ENCODE peak calls at places on chromosomes 1 and 21, in eight cellular contexts. One of them, this sample, is unnamed.

GRCh38 chr1:8456991-8457390 is 139.1 kb downstream of the SLC45A1 start:
- DNase-seq in M059J: no peak
- DNase-seq in stimulated activated CD4-positive, alpha-beta T cell treated with anti-CD3 and anti-CD28 coated beads, Interleukin-2, amount 100 ng/mL, for 48 hours: no peak
- DNase-seq in AG04449: no peak
- DNase-seq in non-pigmented ciliary epithelial cell: no peak
- DNase-seq in CD4-positive, alpha-beta T cell: no peak
- DNase-seq in anterior cingulate cortex: no peak
- DNase-seq in GM03348: no peak
- DNase-seq in this sample: no peak

GRCh38 chr21:46119565-46120271 is 21.8 kb downstream of the COL6A2 start:
- DNase-seq in CD4-positive, alpha-beta T cell: no peak
- DNase-seq in GM03348: no peak
- DNase-seq in non-pigmented ciliary epithelial cell: no peak
- DNase-seq in stimulated activated CD4-positive, alpha-beta T cell treated with anti-CD3 and anti-CD28 coated beads, Interleukin-2, amount 100 ng/mL, for 48 hours: no peak
- DNase-seq in M059J: no peak
- DNase-seq in anterior cingulate cortex: no peak
- DNase-seq in AG04449: no peak
- DNase-seq in this sample: no peak

GRCh38 chr1:114103992-114104391 is 49.7 kb downstream of the SYT6 start:
- DNase-seq in AG04449: no peak
- DNase-seq in non-pigmented ciliary epithelial cell: no peak
- DNase-seq in M059J: no peak
- DNase-seq in anterior cingulate cortex: no peak
- DNase-seq in stimulated activated CD4-positive, alpha-beta T cell treated with anti-CD3 and anti-CD28 coated beads, Interleukin-2, amount 100 ng/mL, for 48 hours: no peak
- DNase-seq in GM03348: no peak
- DNase-seq in CD4-positive, alpha-beta T cell: no peak
- DNase-seq in this sample: no peak

GRCh38 chr21:37531402-37532042 is 164.9 kb downstream of the DYRK1A start:
- DNase-seq in stimulated activated CD4-positive, alpha-beta T cell treated with anti-CD3 and anti-CD28 coated beads, Interleukin-2, amount 100 ng/mL, for 48 hours: no peak
- DNase-seq in non-pigmented ciliary epithelial cell: no peak
- DNase-seq in GM03348: no peak
- DNase-seq in CD4-positive, alpha-beta T cell: no peak
- DNase-seq in AG04449: no peak
- DNase-seq in anterior cingulate cortex: no peak
- DNase-seq in M059J: no peak
- DNase-seq in this sample: no peak

GRCh38 chr1:5907966-5908365 is 84.3 kb downstream of the NPHP4 start:
- DNase-seq in M059J: no peak
- DNase-seq in anterior cingulate cortex: no peak
- DNase-seq in GM03348: no peak
- DNase-seq in non-pigmented ciliary epithelial cell: no peak
- DNase-seq in CD4-positive, alpha-beta T cell: no peak
- DNase-seq in AG04449: no peak
- DNase-seq in stimulated activated CD4-positive, alpha-beta T cell treated with anti-CD3 and anti-CD28 coated beads, Interleukin-2, amount 100 ng/mL, for 48 hours: no peak
- DNase-seq in this sample: no peak

GRCh38 chr1:165073402-165074007 is 283.0 kb downstream of the LMX1A start:
- DNase-seq in M059J: peak
- DNase-seq in AG04449: no peak
- DNase-seq in CD4-positive, alpha-beta T cell: no peak
- DNase-seq in stimulated activated CD4-positive, alpha-beta T cell treated with anti-CD3 and anti-CD28 coated beads, Interleukin-2, amount 100 ng/mL, for 48 hours: no peak
- DNase-seq in non-pigmented ciliary epithelial cell: peak
- DNase-seq in GM03348: peak
- DNase-seq in anterior cingulate cortex: no peak
- DNase-seq in this sample: peak

GRCh38 chr1:86487131-86487804 is 18.5 kb downstream of the CLCA1 start:
- DNase-seq in CD4-positive, alpha-beta T cell: no peak
- DNase-seq in M059J: peak
- DNase-seq in anterior cingulate cortex: no peak
- DNase-seq in stimulated activated CD4-positive, alpha-beta T cell treated with anti-CD3 and anti-CD28 coated beads, Interleukin-2, amount 100 ng/mL, for 48 hours: no peak
- DNase-seq in non-pigmented ciliary epithelial cell: peak
- DNase-seq in AG04449: peak
- DNase-seq in GM03348: peak
- DNase-seq in this sample: no peak

GRCh38 chr1:154866995-154867795 is 2.9 kb downstream of the KCNN3 start:
- DNase-seq in CD4-positive, alpha-beta T cell: no peak
- DNase-seq in non-pigmented ciliary epithelial cell: peak
- DNase-seq in anterior cingulate cortex: no peak
- DNase-seq in GM03348: peak
- DNase-seq in M059J: peak
- DNase-seq in stimulated activated CD4-positive, alpha-beta T cell treated with anti-CD3 and anti-CD28 coated beads, Interleukin-2, amount 100 ng/mL, for 48 hours: peak
- DNase-seq in AG04449: peak
- DNase-seq in this sample: no peak

GRCh38 chr1:95223110-95223509 is 10.9 kb upstream of the RWDD3 start:
- DNase-seq in non-pigmented ciliary epithelial cell: no peak
- DNase-seq in stimulated activated CD4-positive, alpha-beta T cell treated with anti-CD3 and anti-CD28 coated beads, Interleukin-2, amount 100 ng/mL, for 48 hours: no peak
- DNase-seq in CD4-positive, alpha-beta T cell: no peak
- DNase-seq in M059J: peak
- DNase-seq in anterior cingulate cortex: no peak
- DNase-seq in GM03348: peak
- DNase-seq in AG04449: no peak
- DNase-seq in this sample: no peak

GRCh38 chr1:161726631-161727342 is 5.4 kb downstream of the FCRLB start:
- DNase-seq in CD4-positive, alpha-beta T cell: peak
- DNase-seq in M059J: peak
- DNase-seq in non-pigmented ciliary epithelial cell: no peak
- DNase-seq in anterior cingulate cortex: peak
- DNase-seq in AG04449: no peak
- DNase-seq in stimulated activated CD4-positive, alpha-beta T cell treated with anti-CD3 and anti-CD28 coated beads, Interleukin-2, amount 100 ng/mL, for 48 hours: peak
- DNase-seq in GM03348: peak
- DNase-seq in this sample: peak

GRCh38 chr21:31011412-31011811 is 26.9 kb downstream of the KRTAP19-8 start:
- DNase-seq in non-pigmented ciliary epithelial cell: no peak
- DNase-seq in GM03348: no peak
- DNase-seq in AG04449: no peak
- DNase-seq in CD4-positive, alpha-beta T cell: no peak
- DNase-seq in stimulated activated CD4-positive, alpha-beta T cell treated with anti-CD3 and anti-CD28 coated beads, Interleukin-2, amount 100 ng/mL, for 48 hours: no peak
- DNase-seq in anterior cingulate cortex: no peak
- DNase-seq in M059J: no peak
- DNase-seq in this sample: no peak

GRCh38 chr1:35499230-35499629 is 58.0 kb downstream of the KIAA0319L start:
- DNase-seq in stimulated activated CD4-positive, alpha-beta T cell treated with anti-CD3 and anti-CD28 coated beads, Interleukin-2, amount 100 ng/mL, for 48 hours: no peak
- DNase-seq in CD4-positive, alpha-beta T cell: no peak
- DNase-seq in anterior cingulate cortex: no peak
- DNase-seq in GM03348: no peak
- DNase-seq in M059J: no peak
- DNase-seq in non-pigmented ciliary epithelial cell: no peak
- DNase-seq in AG04449: no peak
- DNase-seq in this sample: no peak

GRCh38 chr1:156124557-156125483 is 10.3 kb downstream of the LMNA start:
- DNase-seq in stimulated activated CD4-positive, alpha-beta T cell treated with anti-CD3 and anti-CD28 coated beads, Interleukin-2, amount 100 ng/mL, for 48 hours: no peak
- DNase-seq in M059J: peak
- DNase-seq in GM03348: peak
- DNase-seq in AG04449: no peak
- DNase-seq in CD4-positive, alpha-beta T cell: no peak
- DNase-seq in non-pigmented ciliary epithelial cell: no peak
- DNase-seq in anterior cingulate cortex: no peak
- DNase-seq in this sample: no peak

GRCh38 chr1:88984553-88984945 is 7.9 kb downstream of the KYAT3 start:
- DNase-seq in stimulated activated CD4-positive, alpha-beta T cell treated with anti-CD3 and anti-CD28 coated beads, Interleukin-2, amount 100 ng/mL, for 48 hours: no peak
- DNase-seq in anterior cingulate cortex: no peak
- DNase-seq in AG04449: no peak
- DNase-seq in CD4-positive, alpha-beta T cell: no peak
- DNase-seq in non-pigmented ciliary epithelial cell: no peak
- DNase-seq in M059J: no peak
- DNase-seq in GM03348: no peak
- DNase-seq in this sample: no peak

GRCh38 chr1:151399890-151400235 is 490 bp downstream of the PSMB4 start:
- DNase-seq in CD4-positive, alpha-beta T cell: no peak
- DNase-seq in AG04449: no peak
- DNase-seq in GM03348: peak
- DNase-seq in non-pigmented ciliary epithelial cell: no peak
- DNase-seq in anterior cingulate cortex: no peak
- DNase-seq in M059J: peak
- DNase-seq in stimulated activated CD4-positive, alpha-beta T cell treated with anti-CD3 and anti-CD28 coated beads, Interleukin-2, amount 100 ng/mL, for 48 hours: peak
- DNase-seq in this sample: no peak

GRCh38 chr1:111747282-111747734 is 8.1 kb upstream of the INKA2 start:
- DNase-seq in GM03348: peak
- DNase-seq in AG04449: no peak
- DNase-seq in CD4-positive, alpha-beta T cell: peak
- DNase-seq in M059J: peak
- DNase-seq in anterior cingulate cortex: no peak
- DNase-seq in non-pigmented ciliary epithelial cell: no peak
- DNase-seq in stimulated activated CD4-positive, alpha-beta T cell treated with anti-CD3 and anti-CD28 coated beads, Interleukin-2, amount 100 ng/mL, for 48 hours: peak
- DNase-seq in this sample: peak

GRCh38 chr1:94316836-94317789 is 79.7 kb upstream of the ARHGAP29 start:
- DNase-seq in CD4-positive, alpha-beta T cell: no peak
- DNase-seq in GM03348: no peak
- DNase-seq in M059J: peak
- DNase-seq in AG04449: no peak
- DNase-seq in stimulated activated CD4-positive, alpha-beta T cell treated with anti-CD3 and anti-CD28 coated beads, Interleukin-2, amount 100 ng/mL, for 48 hours: no peak
- DNase-seq in non-pigmented ciliary epithelial cell: no peak
- DNase-seq in anterior cingulate cortex: no peak
- DNase-seq in this sample: no peak

GRCh38 chr1:7574121-7575040 is 196.7 kb upstream of the VAMP3 start:
- DNase-seq in anterior cingulate cortex: no peak
- DNase-seq in AG04449: no peak
- DNase-seq in GM03348: no peak
- DNase-seq in non-pigmented ciliary epithelial cell: no peak
- DNase-seq in stimulated activated CD4-positive, alpha-beta T cell treated with anti-CD3 and anti-CD28 coated beads, Interleukin-2, amount 100 ng/mL, for 48 hours: no peak
- DNase-seq in M059J: peak
- DNase-seq in CD4-positive, alpha-beta T cell: no peak
- DNase-seq in this sample: no peak

GRCh38 chr1:204842892-204843291 is 27.8 kb upstream of the NFASC start:
- DNase-seq in anterior cingulate cortex: peak
- DNase-seq in CD4-positive, alpha-beta T cell: no peak
- DNase-seq in non-pigmented ciliary epithelial cell: no peak
- DNase-seq in M059J: peak
- DNase-seq in AG04449: no peak
- DNase-seq in stimulated activated CD4-positive, alpha-beta T cell treated with anti-CD3 and anti-CD28 coated beads, Interleukin-2, amount 100 ng/mL, for 48 hours: no peak
- DNase-seq in GM03348: peak
- DNase-seq in this sample: no peak

GRCh38 chr1:3909615-3910014 is 9.5 kb upstream of the C1orf174 start:
- DNase-seq in GM03348: no peak
- DNase-seq in CD4-positive, alpha-beta T cell: no peak
- DNase-seq in M059J: no peak
- DNase-seq in stimulated activated CD4-positive, alpha-beta T cell treated with anti-CD3 and anti-CD28 coated beads, Interleukin-2, amount 100 ng/mL, for 48 hours: no peak
- DNase-seq in AG04449: no peak
- DNase-seq in non-pigmented ciliary epithelial cell: no peak
- DNase-seq in anterior cingulate cortex: no peak
- DNase-seq in this sample: no peak

GRCh38 chr1:14881775-14882672 is 271.5 kb upstream of the TMEM51 start:
- DNase-seq in stimulated activated CD4-positive, alpha-beta T cell treated with anti-CD3 and anti-CD28 coated beads, Interleukin-2, amount 100 ng/mL, for 48 hours: no peak
- DNase-seq in anterior cingulate cortex: no peak
- DNase-seq in CD4-positive, alpha-beta T cell: no peak
- DNase-seq in AG04449: no peak
- DNase-seq in GM03348: no peak
- DNase-seq in M059J: peak
- DNase-seq in non-pigmented ciliary epithelial cell: no peak
- DNase-seq in this sample: peak

GRCh38 chr1:162421258-162422194 is 9.6 kb upstream of the SH2D1B start:
- DNase-seq in M059J: peak
- DNase-seq in non-pigmented ciliary epithelial cell: no peak
- DNase-seq in stimulated activated CD4-positive, alpha-beta T cell treated with anti-CD3 and anti-CD28 coated beads, Interleukin-2, amount 100 ng/mL, for 48 hours: no peak
- DNase-seq in anterior cingulate cortex: no peak
- DNase-seq in AG04449: no peak
- DNase-seq in GM03348: no peak
- DNase-seq in CD4-positive, alpha-beta T cell: no peak
- DNase-seq in this sample: no peak

GRCh38 chr21:41856572-41856971 is 22.6 kb downstream of the PRDM15 start:
- DNase-seq in GM03348: no peak
- DNase-seq in AG04449: no peak
- DNase-seq in CD4-positive, alpha-beta T cell: no peak
- DNase-seq in anterior cingulate cortex: no peak
- DNase-seq in stimulated activated CD4-positive, alpha-beta T cell treated with anti-CD3 and anti-CD28 coated beads, Interleukin-2, amount 100 ng/mL, for 48 hours: no peak
- DNase-seq in non-pigmented ciliary epithelial cell: no peak
- DNase-seq in M059J: no peak
- DNase-seq in this sample: no peak

GRCh38 chr21:42654179-42654912 is 925 bp downstream of the PDE9A start:
- DNase-seq in non-pigmented ciliary epithelial cell: no peak
- DNase-seq in anterior cingulate cortex: no peak
- DNase-seq in AG04449: no peak
- DNase-seq in M059J: no peak
- DNase-seq in GM03348: no peak
- DNase-seq in stimulated activated CD4-positive, alpha-beta T cell treated with anti-CD3 and anti-CD28 coated beads, Interleukin-2, amount 100 ng/mL, for 48 hours: no peak
- DNase-seq in CD4-positive, alpha-beta T cell: no peak
- DNase-seq in this sample: no peak

GRCh38 chr1:1337793-1338147 is 6.7 kb downstream of the TAS1R3 start:
- DNase-seq in GM03348: peak
- DNase-seq in stimulated activated CD4-positive, alpha-beta T cell treated with anti-CD3 and anti-CD28 coated beads, Interleukin-2, amount 100 ng/mL, for 48 hours: peak
- DNase-seq in non-pigmented ciliary epithelial cell: no peak
- DNase-seq in CD4-positive, alpha-beta T cell: no peak
- DNase-seq in anterior cingulate cortex: no peak
- DNase-seq in M059J: no peak
- DNase-seq in AG04449: no peak
- DNase-seq in this sample: peak

GRCh38 chr21:43613755-43614638 is 45.3 kb downstream of the HSF2BP start:
- DNase-seq in AG04449: no peak
- DNase-seq in GM03348: peak
- DNase-seq in M059J: peak
- DNase-seq in CD4-positive, alpha-beta T cell: no peak
- DNase-seq in anterior cingulate cortex: no peak
- DNase-seq in stimulated activated CD4-positive, alpha-beta T cell treated with anti-CD3 and anti-CD28 coated beads, Interleukin-2, amount 100 ng/mL, for 48 hours: no peak
- DNase-seq in non-pigmented ciliary epithelial cell: no peak
- DNase-seq in this sample: peak

GRCh38 chr1:234294109-234294845 is 79.0 kb upstream of the COA6 start:
- DNase-seq in GM03348: no peak
- DNase-seq in M059J: no peak
- DNase-seq in CD4-positive, alpha-beta T cell: no peak
- DNase-seq in anterior cingulate cortex: no peak
- DNase-seq in AG04449: no peak
- DNase-seq in non-pigmented ciliary epithelial cell: no peak
- DNase-seq in stimulated activated CD4-positive, alpha-beta T cell treated with anti-CD3 and anti-CD28 coated beads, Interleukin-2, amount 100 ng/mL, for 48 hours: no peak
- DNase-seq in this sample: no peak